ENCODE peak calls at places on chromosomes 3 and 15, in ten cellular contexts. G is dermis blood vessel endothelial cell; N is stimulated activated effector memory CD8-positive, alpha-beta T cell treated with anti-CD3 and anti-CD28 coated beads, Interleukin-12 subunit alpha, Interleukin-12 subunit beta, amount 100 ng/mL, for 72 hours; J is left ventricle myocardium inferior; H is H7; D is mammary epithelial cell; P is mucosa of gallbladder; L is activated T-cell treated with anti-CD3 and anti-CD28 coated beads for 48 hours; U is HCT116; W is mesothelial cell of epicardium. I is an unnamed sample.

GRCh38 chr3:4823986-4824947 is 155.0 kb upstream of the BHLHE40 start:
- DNase-seq in H (no peak), P (no peak), D (no peak), G (no peak), J (no peak), L (no peak), N (no peak), U (no peak), W (no peak), I (no peak)

GRCh38 chr15:74179101-74179841 is 5.8 kb downstream of the ISLR start:
- DNase-seq in H (peak; percentile 55), J (peak; percentile 78), W (no peak), G (peak; percentile 69), D (peak; percentile 70), L (no peak), N (no peak), U (no peak), P (peak; percentile 57), I (no peak)

GRCh38 chr15:31486906-31487695 is 160.5 kb downstream of the KLF13 start:
- DNase-seq in N (no peak), G (no peak), H (no peak), D (no peak), L (no peak), P (no peak), U (no peak), J (no peak), W (no peak), I (no peak)

GRCh38 chr15:101039461-101039860 is 120.3 kb downstream of the LRRK1 start:
- DNase-seq in L (no peak), P (no peak), D (no peak), J (no peak), H (no peak), W (no peak), N (no peak), G (peak; percentile 39), U (no peak), I (no peak)

GRCh38 chr3:129211772-129212171 is 28.1 kb upstream of the CNBP start:
- DNase-seq in D (peak; percentile 99), G (peak; percentile 77), J (peak; percentile 67), L (no peak), U (peak; percentile 98), P (peak; percentile 90), H (no peak), W (no peak), N (no peak), I (peak; percentile 79)

GRCh38 chr3:4656059-4656458 is 162.9 kb downstream of the ITPR1 start:
- DNase-seq in W (peak; percentile 35), L (no peak), N (no peak), U (peak; percentile 56), J (peak; percentile 45), G (peak; percentile 89), D (peak; percentile 40), H (peak; percentile 51), P (peak; percentile 44), I (peak; percentile 67)

GRCh38 chr3:37864904-37865303 is 3.2 kb downstream of the CTDSPL start:
- DNase-seq in P (no peak), L (no peak), W (no peak), H (no peak), G (peak; percentile 14), D (no peak), N (no peak), J (no peak), U (no peak), I (no peak)

GRCh38 chr3:186109897-186110803 is 1.3 kb upstream of the ETV5 start:
- DNase-seq in L (no peak), D (no peak), N (no peak), P (no peak), H (peak; percentile 66), G (peak; percentile 49), J (no peak), W (no peak), U (no peak), I (no peak)

GRCh38 chr3:26920579-26920978 is 298.0 kb downstream of the LRRC3B start:
- DNase-seq in N (no peak), W (no peak), J (no peak), D (no peak), P (no peak), H (no peak), U (no peak), G (no peak), L (no peak), I (no peak)

GRCh38 chr15:31367021-31367729 is 40.5 kb downstream of the KLF13 start:
- DNase-seq in L (no peak), W (no peak), H (no peak), N (no peak), U (no peak), D (no peak), P (no peak), G (no peak), J (peak; percentile 32), I (no peak)

GRCh38 chr15:70701891-70702568 is 61.3 kb downstream of the UACA start:
- DNase-seq in H (no peak), W (no peak), G (peak; percentile 89), U (no peak), D (peak; percentile 44), L (no peak), N (no peak), J (no peak), P (no peak), I (peak; percentile 45)

GRCh38 chr3:133509482-133509881 is 64.0 kb upstream of the CDV3 start:
- DNase-seq in P (no peak), N (no peak), J (no peak), D (no peak), L (no peak), G (no peak), U (no peak), H (no peak), W (no peak), I (no peak)

GRCh38 chr3:79113821-79114220 is 654.0 kb downstream of the ROBO1 start:
- DNase-seq in L (no peak), H (no peak), W (no peak), N (no peak), G (no peak), J (no peak), D (peak; percentile 84), U (no peak), P (no peak), I (no peak)

I was measured in NCI-H460.